ENCODE peak calls at places on chromosomes 13 and 19, in five cellular contexts. One of them, this sample, is unnamed. For H3K4me1, the result is how much of the 10 kb centered on the place peaks cover.

GRCh38 chr19:18013621-18014111 is 5.7 kb downstream of the ARRDC2 start:
- DNase-seq in mammary epithelial cell: no peak
- DNase-seq in Peyer's patch: peak
- DNase-seq in neuronal stem cell: no peak
- DNase-seq in right cardiac atrium: no peak
- DNase-seq in this sample: no peak

GRCh38 chr19:5172859-5173577 is 167.6 kb downstream of the PTPRS start:
- DNase-seq in mammary epithelial cell: peak
- DNase-seq in Peyer's patch: no peak
- DNase-seq in neuronal stem cell: no peak
- DNase-seq in right cardiac atrium: no peak
- DNase-seq in this sample: no peak

GRCh38 chr13:59144700-59145099 is 1019.0 kb downstream of the DIAPH3 start:
- DNase-seq in mammary epithelial cell: no peak
- DNase-seq in Peyer's patch: no peak
- DNase-seq in neuronal stem cell: no peak
- DNase-seq in right cardiac atrium: no peak
- DNase-seq in this sample: no peak

GRCh38 chr19:55069137-55069858 is 6.3 kb upstream of the RDH13 start:
- DNase-seq in mammary epithelial cell: peak
- DNase-seq in Peyer's patch: peak
- DNase-seq in neuronal stem cell: no peak
- DNase-seq in right cardiac atrium: peak
- DNase-seq in this sample: no peak

GRCh38 chr13:28754698-28755545 is 36.2 kb upstream of the SLC46A3 start:
- DNase-seq in mammary epithelial cell: no peak
- DNase-seq in Peyer's patch: no peak
- DNase-seq in neuronal stem cell: no peak
- DNase-seq in right cardiac atrium: peak
- DNase-seq in this sample: no peak

GRCh38 chr13:63184693-63185092 is 1769.0 kb upstream of the PCDH20 start:
- DNase-seq in mammary epithelial cell: no peak
- DNase-seq in Peyer's patch: no peak
- DNase-seq in neuronal stem cell: peak
- DNase-seq in right cardiac atrium: no peak
- DNase-seq in this sample: no peak

GRCh38 chr19:48868196-48868886 is at the start of gene PLEKHA4:
- DNase-seq in mammary epithelial cell: peak
- DNase-seq in Peyer's patch: peak
- DNase-seq in neuronal stem cell: no peak
- DNase-seq in right cardiac atrium: peak
- DNase-seq in this sample: no peak

GRCh38 chr19:13597625-13598024 is 91.3 kb upstream of the CACNA1A start:
- DNase-seq in mammary epithelial cell: peak
- DNase-seq in Peyer's patch: peak
- DNase-seq in neuronal stem cell: peak
- DNase-seq in right cardiac atrium: peak
- DNase-seq in this sample: no peak

GRCh38 chr13:18212873-18213272 is 968.8 kb downstream of the TUBA3C start:
- DNase-seq in mammary epithelial cell: no peak
- DNase-seq in Peyer's patch: no peak
- DNase-seq in neuronal stem cell: peak
- DNase-seq in right cardiac atrium: no peak
- DNase-seq in this sample: no peak

GRCh38 chr19:39333507-39333906 is 2.3 kb downstream of the GMFG start:
- DNase-seq in mammary epithelial cell: no peak
- DNase-seq in Peyer's patch: no peak
- DNase-seq in neuronal stem cell: no peak
- DNase-seq in right cardiac atrium: no peak
- DNase-seq in this sample: no peak

GRCh38 chr19:35261356-35262100 is 7.2 kb upstream of the USF2 start:
- DNase-seq in mammary epithelial cell: no peak
- DNase-seq in Peyer's patch: peak
- DNase-seq in neuronal stem cell: no peak
- DNase-seq in right cardiac atrium: peak
- DNase-seq in this sample: no peak

GRCh38 chr19:43624933-43625332 is 5.5 kb upstream of the ZNF428 start:
- DNase-seq in mammary epithelial cell: no peak
- DNase-seq in Peyer's patch: peak
- DNase-seq in neuronal stem cell: no peak
- DNase-seq in right cardiac atrium: peak
- DNase-seq in this sample: peak

DNA sequence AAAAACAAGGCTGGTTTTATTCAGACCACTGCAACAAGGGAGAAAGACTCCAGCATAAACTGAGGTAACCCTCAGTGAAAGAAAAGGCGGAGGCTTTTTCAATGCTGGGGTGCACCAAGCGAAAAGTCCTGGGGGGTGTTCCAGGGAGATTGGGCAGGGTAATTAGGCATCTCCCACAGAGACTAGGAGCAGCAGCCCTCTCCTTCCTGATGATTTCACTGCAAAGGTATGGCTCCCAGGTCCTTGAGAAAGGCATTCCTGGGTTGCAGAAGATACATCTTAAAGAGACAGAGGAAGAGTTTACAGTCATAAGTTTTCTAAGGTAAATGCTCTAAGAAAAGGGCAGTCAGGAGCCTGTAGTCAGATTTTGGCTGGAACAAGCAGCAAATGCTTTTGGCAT is 412.0 kb downstream of the FOXO1 start:
- DNase-seq in mammary epithelial cell: no peak
- DNase-seq in Peyer's patch: no peak
- DNase-seq in neuronal stem cell: no peak
- DNase-seq in right cardiac atrium: no peak
- DNase-seq in this sample: no peak
- H3K4me1 ChIP-seq in mammary epithelial cell: under half
- H3K4me1 ChIP-seq in Peyer's patch: under half
- H3K4me1 ChIP-seq in neuronal stem cell: under half
- H3K4me1 ChIP-seq in right cardiac atrium: under half
- H3K4me1 ChIP-seq in this sample: under half

GRCh38 chr19:10318807-10319426 is 3.1 kb upstream of the FDX2 start:
- DNase-seq in mammary epithelial cell: no peak
- DNase-seq in Peyer's patch: no peak
- DNase-seq in neuronal stem cell: no peak
- DNase-seq in right cardiac atrium: no peak
- DNase-seq in this sample: no peak

GRCh38 chr19:10320602-10321416 is 5.0 kb upstream of the FDX2 start:
- DNase-seq in mammary epithelial cell: no peak
- DNase-seq in Peyer's patch: no peak
- DNase-seq in neuronal stem cell: no peak
- DNase-seq in right cardiac atrium: no peak
- DNase-seq in this sample: no peak

GRCh38 chr19:10321874-10322835 is 6.3 kb upstream of the FDX2 start:
- DNase-seq in mammary epithelial cell: no peak
- DNase-seq in Peyer's patch: peak
- DNase-seq in neuronal stem cell: no peak
- DNase-seq in right cardiac atrium: no peak
- DNase-seq in this sample: no peak

GRCh38 chr19:10317857-10318462 is 2.1 kb upstream of the FDX2 start:
- DNase-seq in mammary epithelial cell: no peak
- DNase-seq in Peyer's patch: no peak
- DNase-seq in neuronal stem cell: no peak
- DNase-seq in right cardiac atrium: no peak
- DNase-seq in this sample: no peak

GRCh38 chr19:10321417-10321797 is 5.6 kb upstream of the FDX2 start:
- DNase-seq in mammary epithelial cell: no peak
- DNase-seq in Peyer's patch: peak
- DNase-seq in neuronal stem cell: no peak
- DNase-seq in right cardiac atrium: no peak
- DNase-seq in this sample: no peak
- H3K4me3 ChIP-seq in mammary epithelial cell: no peak
- H3K4me3 ChIP-seq in Peyer's patch: no peak
- H3K4me3 ChIP-seq in neuronal stem cell: no peak
- H3K4me3 ChIP-seq in right cardiac atrium: no peak
- H3K4me3 ChIP-seq in this sample: no peak

GRCh38 chr13:110261166-110262081 is 45.5 kb downstream of the COL4A1 start:
- DNase-seq in mammary epithelial cell: peak
- DNase-seq in Peyer's patch: no peak
- DNase-seq in neuronal stem cell: no peak
- DNase-seq in right cardiac atrium: no peak
- DNase-seq in this sample: no peak

GRCh38 chr13:110263906-110264305 is 43.1 kb downstream of the COL4A1 start:
- DNase-seq in mammary epithelial cell: no peak
- DNase-seq in Peyer's patch: peak
- DNase-seq in neuronal stem cell: no peak
- DNase-seq in right cardiac atrium: no peak
- DNase-seq in this sample: no peak

GRCh38 chr13:110262082-110262436 is 44.9 kb downstream of the COL4A1 start:
- DNase-seq in mammary epithelial cell: no peak
- DNase-seq in Peyer's patch: no peak
- DNase-seq in neuronal stem cell: no peak
- DNase-seq in right cardiac atrium: no peak
- DNase-seq in this sample: no peak

GRCh38 chr13:110262494-110262893 is 44.5 kb downstream of the COL4A1 start:
- DNase-seq in mammary epithelial cell: no peak
- DNase-seq in Peyer's patch: no peak
- DNase-seq in neuronal stem cell: no peak
- DNase-seq in right cardiac atrium: no peak
- DNase-seq in this sample: no peak

DNA sequence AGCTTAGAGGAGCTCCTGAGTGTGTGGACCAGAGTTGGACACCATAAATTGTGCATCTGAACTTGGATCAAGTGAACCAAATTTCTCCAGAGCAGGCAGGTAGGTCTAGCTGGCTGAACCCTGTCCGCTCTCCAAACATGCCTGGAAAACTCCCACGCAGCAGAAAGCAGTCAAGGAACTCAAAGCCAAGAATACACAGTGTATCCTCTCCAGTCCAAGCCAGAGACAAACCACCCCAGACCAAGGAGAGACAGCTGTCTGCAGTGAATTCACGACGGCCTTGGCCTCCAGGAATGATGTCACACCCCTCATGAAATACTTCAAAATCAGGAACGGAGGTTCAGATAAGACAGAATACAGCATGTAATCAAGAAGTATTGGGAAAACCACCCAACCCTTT is 44.0 kb downstream of the COL4A1 start:
- DNase-seq in mammary epithelial cell: no peak
- DNase-seq in Peyer's patch: no peak
- DNase-seq in neuronal stem cell: no peak
- DNase-seq in right cardiac atrium: no peak
- DNase-seq in this sample: no peak
- H3K4me1 ChIP-seq in mammary epithelial cell: under half
- H3K4me1 ChIP-seq in Peyer's patch: half or more
- H3K4me1 ChIP-seq in neuronal stem cell: under half
- H3K4me1 ChIP-seq in right cardiac atrium: under half
- H3K4me1 ChIP-seq in this sample: under half

GRCh38 chr19:4059493-4059880 is 7.2 kb downstream of the ZBTB7A start:
- DNase-seq in mammary epithelial cell: no peak
- DNase-seq in Peyer's patch: peak
- DNase-seq in neuronal stem cell: no peak
- DNase-seq in right cardiac atrium: no peak
- DNase-seq in this sample: no peak
- H3K4me3 ChIP-seq in mammary epithelial cell: peak
- H3K4me3 ChIP-seq in Peyer's patch: peak
- H3K4me3 ChIP-seq in neuronal stem cell: no peak
- H3K4me3 ChIP-seq in right cardiac atrium: no peak
- H3K4me3 ChIP-seq in this sample: no peak

DNA sequence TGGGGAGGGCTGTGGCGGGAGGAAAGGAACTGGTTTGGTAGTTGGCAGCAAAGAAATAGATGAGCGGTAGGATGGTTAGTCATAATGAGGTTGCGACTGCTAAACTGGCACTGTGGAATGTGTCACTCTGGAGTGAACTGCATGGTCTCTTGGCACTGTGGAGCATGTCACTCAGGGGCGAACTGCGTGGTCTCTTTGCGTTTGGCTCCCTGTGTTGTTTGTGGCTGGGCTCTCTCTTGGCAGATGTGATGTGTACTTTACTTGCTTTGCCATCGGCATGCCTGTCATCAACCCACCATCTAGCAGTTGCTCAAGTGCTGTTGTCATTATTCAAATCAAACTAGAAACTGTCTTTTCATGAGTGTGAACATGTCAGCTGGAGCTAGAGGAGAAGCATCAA is 82.2 kb downstream of the ATP8A2 start:
- DNase-seq in mammary epithelial cell: no peak
- DNase-seq in Peyer's patch: no peak
- DNase-seq in neuronal stem cell: no peak
- DNase-seq in right cardiac atrium: no peak
- DNase-seq in this sample: no peak
- H3K4me1 ChIP-seq in mammary epithelial cell: under half
- H3K4me1 ChIP-seq in Peyer's patch: under half
- H3K4me1 ChIP-seq in neuronal stem cell: under half
- H3K4me1 ChIP-seq in right cardiac atrium: under half
- H3K4me1 ChIP-seq in this sample: under half

GRCh38 chr13:23817833-23818232 is 71.4 kb downstream of the MIPEP start:
- DNase-seq in mammary epithelial cell: no peak
- DNase-seq in Peyer's patch: no peak
- DNase-seq in neuronal stem cell: no peak
- DNase-seq in right cardiac atrium: no peak
- DNase-seq in this sample: no peak
- H3K4me3 ChIP-seq in mammary epithelial cell: no peak
- H3K4me3 ChIP-seq in Peyer's patch: no peak
- H3K4me3 ChIP-seq in neuronal stem cell: no peak
- H3K4me3 ChIP-seq in right cardiac atrium: no peak
- H3K4me3 ChIP-seq in this sample: no peak